ENCODE peak calls at places on chromosomes 6 and 20, in seven cellular contexts. N is mammary epithelial cell, W is BE2C, U is endothelial cell, S is psoas muscle, L is HFF-Myc, Z is lung. O is an unnamed sample.

GRCh38 chr20:24965065-24965919 is 16.2 kb downstream of the CST7 start:
- DNase-seq in N (no peak), W (no peak), U (no peak), S (no peak), L (no peak), Z (no peak), O (no peak)

GRCh38 chr6:56403663-56404200 is 156.4 kb upstream of the COL21A1 start:
- DNase-seq in N (no peak), W (no peak), U (no peak), S (no peak), L (no peak), Z (no peak), O (no peak)

GRCh38 chr20:59726196-59726595 is 121.9 kb downstream of the PHACTR3 start:
- DNase-seq in N (no peak), W (no peak), U (no peak), S (no peak), L (no peak), Z (no peak), O (no peak)

GRCh38 chr6:113701552-113702254 is 155.4 kb upstream of the MARCKS start:
- DNase-seq in N (no peak), W (no peak), U (no peak), S (no peak), L (no peak), Z (no peak), O (no peak)

GRCh38 chr20:39195495-39196129 is 233.5 kb downstream of the DHX35 start:
- DNase-seq in N (no peak), W (peak), U (peak), S (no peak), L (no peak), Z (no peak), O (no peak)

GRCh38 chr20:63520939-63521601 is 505 bp downstream of the PPDPF start:
- DNase-seq in N (peak), W (peak), U (peak), S (peak), L (no peak), Z (peak), O (peak)

GRCh38 chr6:31966997-31967925 is 4.7 kb downstream of the DXO start:
- DNase-seq in N (no peak), W (no peak), U (no peak), S (no peak), L (no peak), Z (no peak), O (no peak)

GRCh38 chr6:1424306-1424927 is 35.0 kb downstream of the FOXF2 start:
- DNase-seq in N (peak), W (peak), U (peak), S (peak), L (no peak), Z (peak), O (peak)

GRCh38 chr6:135144678-135145508 is 36.2 kb upstream of the MYB start:
- DNase-seq in N (peak), W (no peak), U (peak), S (no peak), L (no peak), Z (no peak), O (no peak)

GRCh38 chr20:41366546-41367392 is at the start of gene EMILIN3:
- DNase-seq in N (no peak), W (peak), U (peak), S (no peak), L (no peak), Z (no peak), O (no peak)

GRCh38 chr6:111482236-111482958 is 621 bp downstream of the REV3L start:
- DNase-seq in N (peak), W (peak), U (peak), S (peak), L (no peak), Z (peak), O (no peak)

GRCh38 chr6:42781546-42781810 is 374 bp upstream of the BICRAL start:
- DNase-seq in N (no peak), W (no peak), U (no peak), S (no peak), L (no peak), Z (no peak), O (no peak)

GRCh38 chr6:89489078-89489477 is 56.1 kb downstream of the ANKRD6 start:
- DNase-seq in N (no peak), W (no peak), U (no peak), S (no peak), L (no peak), Z (no peak), O (no peak)

GRCh38 chr6:147586044-147586443 is 77.6 kb downstream of the SAMD5 start:
- DNase-seq in N (no peak), W (no peak), U (no peak), S (no peak), L (no peak), Z (no peak), O (no peak)

GRCh38 chr6:116876635-116877611 is at the start of gene RFX6:
- DNase-seq in N (no peak), W (no peak), U (peak), S (no peak), L (no peak), Z (no peak), O (no peak)

DNA sequence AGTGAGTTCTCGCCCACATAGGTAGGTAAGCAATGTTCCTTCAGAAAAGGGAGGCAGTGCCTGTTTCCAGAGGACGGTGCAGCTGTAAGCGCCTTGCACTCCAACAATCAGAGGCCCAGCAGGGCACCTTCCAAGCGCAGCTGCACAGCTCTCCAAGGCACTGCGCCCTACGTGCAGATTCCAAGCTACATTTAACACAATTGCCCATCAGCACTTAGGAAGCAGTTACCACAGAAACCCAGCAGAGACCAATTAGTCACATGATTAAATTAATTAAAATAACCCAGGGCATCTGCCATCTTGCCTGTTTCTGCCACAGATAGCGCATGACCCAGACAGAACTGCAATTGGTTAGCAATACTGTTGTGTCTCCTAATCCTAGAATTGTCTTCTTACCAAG is 65.5 kb downstream of the SOBP start:
- DNase-seq in N (no peak), W (peak), U (no peak), S (no peak), L (no peak), Z (no peak), O (no peak)
- TF ChIP-seq CTCF in N (no peak), W (no peak), U (no peak), S (no peak), L (no peak), Z (no peak), O (no peak)

GRCh38 chr6:84685983-84686584 is 78.3 kb downstream of the TBX18 start:
- DNase-seq in N (peak), W (peak), U (no peak), S (no peak), L (peak), Z (no peak), O (no peak)
- TF ChIP-seq CTCF in N (peak), W (peak), U (peak), S (peak), L (peak), Z (no peak), O (peak)

GRCh38 chr20:14334306-14334930 is 3.0 kb downstream of the FLRT3 start:
- DNase-seq in N (peak), W (peak), U (peak), S (no peak), L (peak), Z (peak), O (peak)
- TF ChIP-seq CTCF in N (peak), W (peak), U (peak), S (peak), L (peak), Z (no peak), O (peak)

DNA sequence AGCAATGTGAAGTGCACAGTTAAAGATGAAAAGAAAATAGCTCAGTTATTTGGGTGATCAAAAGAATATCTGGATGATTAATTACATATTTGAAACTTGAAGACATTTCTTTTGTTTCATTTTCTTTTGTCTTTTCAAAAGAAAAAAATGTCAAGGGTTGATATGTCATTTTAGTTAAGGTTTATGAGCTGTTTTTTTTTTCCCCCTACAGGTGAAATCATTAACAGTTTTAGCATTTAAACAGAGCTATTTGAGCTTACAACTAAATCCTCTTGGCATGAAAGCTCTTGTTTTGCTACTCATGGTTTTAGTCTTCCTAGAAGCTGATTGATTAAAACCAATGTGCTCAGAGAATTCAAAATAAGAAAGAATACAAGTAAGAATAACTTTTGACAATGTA is 887.3 kb downstream of the PHF3 start:
- DNase-seq in N (no peak), W (no peak), U (no peak), S (no peak), L (no peak), Z (no peak), O (no peak)
- TF ChIP-seq CTCF in N (no peak), W (no peak), U (no peak), S (no peak), L (no peak), Z (no peak), O (no peak)

DNA sequence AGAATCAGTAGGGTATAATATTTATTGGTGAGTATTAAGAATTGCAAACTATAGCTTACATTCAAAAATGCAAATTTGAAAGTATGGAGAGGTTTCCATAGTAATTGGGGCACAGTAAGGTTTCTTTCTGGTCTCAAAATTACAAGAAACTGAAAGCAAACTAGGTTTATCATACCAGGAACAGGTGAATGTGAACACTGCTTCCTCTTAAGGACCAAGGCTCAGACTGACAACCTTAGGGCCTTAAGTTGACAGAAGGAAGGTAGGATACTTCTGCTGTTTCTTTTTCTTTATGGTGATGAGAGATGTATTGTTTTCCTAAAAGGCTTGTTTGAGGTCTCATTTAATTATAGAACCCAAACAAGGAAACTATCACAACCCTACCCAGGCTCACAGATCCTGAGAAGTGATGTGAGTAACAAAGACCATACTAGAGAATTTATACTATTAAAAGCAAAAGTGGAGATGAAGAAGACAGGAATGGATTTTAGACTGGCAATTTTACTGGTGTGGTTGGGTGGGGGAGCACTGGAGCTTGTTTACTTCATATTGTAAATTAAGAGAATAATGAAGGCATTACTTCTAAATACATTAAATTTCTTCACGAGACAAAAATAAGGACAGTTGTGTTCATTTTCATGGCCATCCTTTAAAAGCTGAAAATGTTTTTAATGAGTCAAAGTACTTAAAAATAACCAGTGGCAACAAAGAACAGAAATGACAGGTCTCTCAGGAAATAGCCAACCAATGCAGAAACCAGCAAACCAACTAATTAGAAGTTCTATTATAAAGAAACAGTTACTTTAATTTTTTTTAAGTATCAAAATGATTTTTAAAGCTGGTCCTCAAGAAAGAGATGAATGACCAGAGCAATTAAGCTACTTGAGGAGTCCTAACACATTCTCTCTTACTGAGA is 21.3 kb downstream of the STAU1 start:
- DNase-seq in N (no peak), W (no peak), U (no peak), S (no peak), L (no peak), Z (no peak), O (no peak)
- TF ChIP-seq CTCF in N (no peak), W (no peak), U (no peak), S (no peak), L (no peak), Z (no peak), O (no peak)

GRCh38 chr6:27472617-27473400 is at the start of gene ZNF184:
- DNase-seq in N (peak), W (peak), U (peak), S (peak), L (peak), Z (peak), O (peak)
- TF ChIP-seq CTCF in N (no peak), W (no peak), U (no peak), S (no peak), L (no peak), Z (no peak), O (no peak)

GRCh38 chr6:12151433-12151820 is 138.7 kb upstream of the EDN1 start:
- DNase-seq in N (no peak), W (no peak), U (no peak), S (no peak), L (no peak), Z (no peak), O (no peak)

GRCh38 chr6:12152023-12152960 is 137.9 kb upstream of the EDN1 start:
- DNase-seq in N (no peak), W (no peak), U (no peak), S (no peak), L (no peak), Z (no peak), O (no peak)

GRCh38 chr6:12148841-12149240 is 136.7 kb downstream of the HIVEP1 start:
- DNase-seq in N (no peak), W (no peak), U (no peak), S (no peak), L (no peak), Z (no peak), O (no peak)

GRCh38 chr6:12149944-12150510 is 137.9 kb downstream of the HIVEP1 start:
- DNase-seq in N (no peak), W (no peak), U (no peak), S (no peak), L (no peak), Z (no peak), O (no peak)

DNA sequence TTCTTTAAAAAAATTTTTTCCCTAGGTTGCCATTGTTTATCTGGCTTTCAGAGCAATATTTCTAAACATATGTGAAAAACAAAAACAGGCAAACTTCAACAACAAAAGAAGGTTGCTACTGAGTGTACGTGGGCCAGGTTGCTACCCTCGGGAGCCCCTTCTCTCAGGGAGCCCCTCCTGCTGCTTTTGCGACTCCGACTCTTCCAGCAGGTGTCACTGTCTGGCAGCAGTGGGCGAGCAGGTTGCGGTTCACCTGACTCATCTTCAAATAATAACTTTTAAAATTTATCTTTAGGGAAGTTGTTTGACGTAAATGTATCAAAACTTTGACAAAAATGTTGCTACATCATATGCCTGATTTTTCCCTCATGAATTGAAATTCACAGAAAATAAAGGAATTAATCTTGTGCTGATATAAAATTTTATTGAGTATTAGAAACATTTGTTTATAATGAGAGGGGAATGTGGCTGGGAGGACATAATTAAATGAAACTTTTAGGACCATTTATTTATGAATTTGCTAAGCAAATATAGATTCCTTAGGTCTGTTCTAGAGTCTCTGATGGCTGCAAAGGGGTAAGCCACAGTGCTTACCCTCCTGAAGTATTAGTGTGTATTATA is 138.8 kb downstream of the HIVEP1 start:
- DNase-seq in N (no peak), W (peak), U (peak), S (no peak), L (no peak), Z (no peak), O (no peak)
- TF ChIP-seq CTCF in N (peak), W (peak), U (peak), S (peak), L (peak), Z (no peak), O (peak)

GRCh38 chr6:152271681-152272464 is 365.3 kb downstream of the SYNE1 start:
- DNase-seq in N (peak), W (no peak), U (no peak), S (no peak), L (no peak), Z (no peak), O (peak)
- TF ChIP-seq CTCF in N (no peak), W (no peak), U (no peak), S (peak), L (no peak), Z (no peak), O (no peak)

O was measured in AG09319.